ENCODE peak calls at places on chromosomes 3 and 15, in seven cellular contexts. Z is AG09319; B is stimulated activated CD8-positive, alpha-beta memory T cell treated with anti-CD3 and anti-CD28 coated beads, Interleukin-4, amount 100 ng/mL, for 4 hours; C is nephron progenitor cell; X is thyroid gland; K is mesenchymal stem cell; L is nucleus accumbens. R is an unnamed sample.

GRCh38 chr3:139173372-139174108 is 128.8 kb upstream of the PRR23C start:
- DNase-seq in X (peak; percentile 32), L (no peak), B (no peak), Z (peak; percentile 20), K (no peak), C (no peak), R (peak; percentile 94)

GRCh38 chr3:115922681-115923347 is 299.5 kb downstream of the GAP43 start:
- DNase-seq in B (no peak), C (peak; percentile 15), Z (no peak), X (no peak), L (no peak), K (peak; percentile 46), R (peak; percentile 3)

GRCh38 chr3:10205461-10206165 is 40.9 kb downstream of the IRAK2 start:
- DNase-seq in X (no peak), C (no peak), B (no peak), L (no peak), K (peak; percentile 85), Z (peak; percentile 68), R (no peak)

GRCh38 chr3:125334675-125335560 is 40.2 kb downstream of the ZNF148 start:
- DNase-seq in B (no peak), X (no peak), C (no peak), L (no peak), K (no peak), Z (no peak), R (no peak)

GRCh38 chr15:60135961-60136360 is 131.8 kb downstream of the FOXB1 start:
- DNase-seq in X (no peak), K (no peak), B (no peak), Z (no peak), L (peak; percentile 1), C (no peak), R (no peak)

GRCh38 chr3:126934149-126934548 is 48.8 kb upstream of the PLXNA1 start:
- DNase-seq in Z (no peak), B (no peak), K (peak; percentile 83), C (peak; percentile 44), L (no peak), X (peak; percentile 53), R (no peak)

GRCh38 chr3:174495928-174496327 is 363.2 kb upstream of the NAALADL2 start:
- DNase-seq in K (peak; percentile 11), X (no peak), Z (no peak), C (no peak), L (no peak), B (no peak), R (no peak)

GRCh38 chr3:15206662-15207576 is 873 bp downstream of the CAPN7 start:
- DNase-seq in L (no peak), K (peak; percentile 57), Z (no peak), X (peak; percentile 72), B (no peak), C (peak; percentile 19), R (no peak)

GRCh38 chr3:72887723-72888545 is at the start of gene GXYLT2:
- DNase-seq in L (peak; percentile 66), B (no peak), C (peak; percentile 85), Z (no peak), K (peak; percentile 80), X (peak; percentile 78), R (peak; percentile 80)

GRCh38 chr3:131007782-131008181 is 18.8 kb downstream of the ASTE1 start:
- DNase-seq in K (no peak), B (no peak), L (no peak), C (no peak), Z (no peak), X (no peak), R (no peak)

GRCh38 chr15:99967841-99968371 is 234.7 kb upstream of the LYSMD4 start:
- DNase-seq in C (no peak), L (no peak), Z (no peak), B (no peak), X (no peak), K (no peak), R (no peak)

GRCh38 chr3:59678042-59678707 is 628.4 kb upstream of the CFAP20DC start:
- DNase-seq in L (no peak), Z (no peak), K (no peak), B (no peak), X (no peak), C (no peak), R (no peak)

GRCh38 chr15:43531018-43531667 is 13.7 kb downstream of the MAP1A start:
- DNase-seq in K (no peak), C (no peak), L (peak; percentile 42), B (no peak), X (no peak), Z (no peak), R (no peak)

GRCh38 chr3:38723569-38724391 is 74.3 kb upstream of the SCN5A start:
- DNase-seq in B (no peak), Z (no peak), X (no peak), C (no peak), L (no peak), K (no peak), R (no peak)